ENCODE peak calls at places on chromosomes 12 and 14, in seven cellular contexts. P is OCI-LY7, E is endothelial cell of umbilical vein, I is PC-3, W is SK-N-SH, K is PC-9, L is hepatocyte. Z is an unnamed sample. For H3K4me1 and H3K79me2, the result is how much of the 10 kb centered on the place peaks cover.

GRCh38 chr14:102227184-102227964 is 77.6 kb downstream of the MOK start:
- DNase-seq in P (no peak), E (no peak), I (no peak), W (no peak), K (no peak), L (no peak), Z (no peak)

GRCh38 chr14:95361373-95362179 is 41.9 kb upstream of the CLMN start:
- DNase-seq in P (peak), E (peak), I (peak), W (peak), K (no peak), L (peak), Z (peak)

GRCh38 chr14:61559641-61560201 is 135.6 kb upstream of the HIF1A start:
- DNase-seq in P (no peak), E (no peak), I (no peak), W (peak), K (no peak), L (peak), Z (no peak)

GRCh38 chr12:129067482-129067881 is 214.2 kb downstream of the GLT1D1 start:
- DNase-seq in P (no peak), E (no peak), I (no peak), W (peak), K (no peak), L (peak), Z (no peak)

GRCh38 chr12:623172-623864 is 39.9 kb downstream of the NINJ2 start:
- DNase-seq in P (no peak), E (no peak), I (no peak), W (no peak), K (no peak), L (no peak), Z (no peak)

GRCh38 chr12:2198088-2198501 is 145.3 kb downstream of the CACNA1C start:
- DNase-seq in P (no peak), E (no peak), I (no peak), W (no peak), K (no peak), L (peak), Z (peak)

GRCh38 chr14:67722293-67722692 is 20.6 kb downstream of the RDH12 start:
- DNase-seq in P (no peak), E (no peak), I (no peak), W (peak), K (no peak), L (peak), Z (peak)

GRCh38 chr12:85280138-85280983 is at the start of gene ALX1:
- DNase-seq in P (no peak), E (peak), I (no peak), W (peak), K (no peak), L (peak), Z (peak)

GRCh38 chr12:100795193-100796179 is 910 bp downstream of the ANO4 start:
- DNase-seq in P (no peak), E (no peak), I (no peak), W (no peak), K (no peak), L (no peak), Z (no peak)

GRCh38 chr12:127363392-127363791 is 903.6 kb upstream of the TMEM132C start:
- DNase-seq in P (no peak), E (no peak), I (peak), W (no peak), K (no peak), L (no peak), Z (peak)

DNA sequence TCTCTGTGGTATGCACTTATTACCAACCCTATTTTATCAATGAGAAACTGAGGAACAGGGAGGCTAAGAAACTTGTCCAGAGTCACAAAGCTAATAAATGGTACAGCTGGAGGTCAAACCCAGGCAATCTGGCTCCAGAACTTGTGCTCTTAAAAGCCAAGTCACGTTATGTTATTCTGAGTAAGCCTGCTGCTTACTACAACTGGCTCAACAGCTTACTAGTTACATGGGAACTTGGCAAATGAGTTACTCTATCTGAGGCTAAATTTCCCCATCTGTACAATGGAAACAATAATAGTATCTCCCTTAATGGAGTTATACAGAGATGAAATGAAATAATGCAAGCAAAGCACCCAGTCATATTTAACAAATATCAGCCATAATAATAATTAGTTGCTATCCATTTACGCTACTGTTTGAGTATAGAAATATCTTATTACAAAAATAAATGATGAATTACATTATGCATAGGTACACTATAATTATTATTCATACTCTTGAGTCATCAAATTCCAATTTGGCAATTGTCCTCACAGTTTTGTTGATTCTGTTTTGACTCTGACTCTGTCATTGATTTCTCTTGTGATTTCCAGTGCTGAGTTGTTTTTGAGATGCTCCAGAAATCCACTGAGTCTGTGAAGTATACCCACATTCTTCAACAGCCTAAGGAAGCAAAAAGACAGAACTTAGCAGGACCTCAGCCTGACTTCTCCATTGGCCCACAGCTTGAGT is 112.2 kb downstream of the TBX5 start:
- DNase-seq in P (no peak), E (no peak), I (no peak), W (no peak), K (no peak), L (no peak), Z (no peak)
- H3K4me1 ChIP-seq in P (under half), E (under half), I (under half), W (under half), K (under half), L (under half), Z (under half)

GRCh38 chr14:79179985-79180384 is 1009.8 kb downstream of the NRXN3 start:
- DNase-seq in P (no peak), E (no peak), I (no peak), W (no peak), K (no peak), L (no peak), Z (no peak)

GRCh38 chr14:79178719-79179118 is 1008.5 kb downstream of the NRXN3 start:
- DNase-seq in P (no peak), E (no peak), I (no peak), W (no peak), K (no peak), L (no peak), Z (no peak)

GRCh38 chr14:79177106-79177505 is 1006.9 kb downstream of the NRXN3 start:
- DNase-seq in P (no peak), E (no peak), I (no peak), W (no peak), K (no peak), L (no peak), Z (no peak)

GRCh38 chr14:79186523-79186922 is 1016.4 kb downstream of the NRXN3 start:
- DNase-seq in P (no peak), E (peak), I (no peak), W (no peak), K (no peak), L (no peak), Z (no peak)

GRCh38 chr14:79180656-79181055 is 1010.5 kb downstream of the NRXN3 start:
- DNase-seq in P (no peak), E (no peak), I (no peak), W (no peak), K (no peak), L (no peak), Z (no peak)
- H3K79me2 ChIP-seq in P (under half), E (under half), I (under half), W (under half), K (under half), L (under half), Z (under half)

GRCh38 chr12:124514996-124515932 is 52.1 kb downstream of the NCOR2 start:
- DNase-seq in P (no peak), E (no peak), I (no peak), W (no peak), K (no peak), L (no peak), Z (no peak)

GRCh38 chr12:124515981-124516380 is 51.4 kb downstream of the NCOR2 start:
- DNase-seq in P (no peak), E (no peak), I (no peak), W (no peak), K (no peak), L (no peak), Z (no peak)

GRCh38 chr12:124516850-124517249 is 50.6 kb downstream of the NCOR2 start:
- DNase-seq in P (no peak), E (no peak), I (no peak), W (no peak), K (no peak), L (no peak), Z (no peak)

GRCh38 chr12:124518051-124518932 is 49.1 kb downstream of the NCOR2 start:
- DNase-seq in P (no peak), E (peak), I (peak), W (peak), K (peak), L (peak), Z (peak)

DNA sequence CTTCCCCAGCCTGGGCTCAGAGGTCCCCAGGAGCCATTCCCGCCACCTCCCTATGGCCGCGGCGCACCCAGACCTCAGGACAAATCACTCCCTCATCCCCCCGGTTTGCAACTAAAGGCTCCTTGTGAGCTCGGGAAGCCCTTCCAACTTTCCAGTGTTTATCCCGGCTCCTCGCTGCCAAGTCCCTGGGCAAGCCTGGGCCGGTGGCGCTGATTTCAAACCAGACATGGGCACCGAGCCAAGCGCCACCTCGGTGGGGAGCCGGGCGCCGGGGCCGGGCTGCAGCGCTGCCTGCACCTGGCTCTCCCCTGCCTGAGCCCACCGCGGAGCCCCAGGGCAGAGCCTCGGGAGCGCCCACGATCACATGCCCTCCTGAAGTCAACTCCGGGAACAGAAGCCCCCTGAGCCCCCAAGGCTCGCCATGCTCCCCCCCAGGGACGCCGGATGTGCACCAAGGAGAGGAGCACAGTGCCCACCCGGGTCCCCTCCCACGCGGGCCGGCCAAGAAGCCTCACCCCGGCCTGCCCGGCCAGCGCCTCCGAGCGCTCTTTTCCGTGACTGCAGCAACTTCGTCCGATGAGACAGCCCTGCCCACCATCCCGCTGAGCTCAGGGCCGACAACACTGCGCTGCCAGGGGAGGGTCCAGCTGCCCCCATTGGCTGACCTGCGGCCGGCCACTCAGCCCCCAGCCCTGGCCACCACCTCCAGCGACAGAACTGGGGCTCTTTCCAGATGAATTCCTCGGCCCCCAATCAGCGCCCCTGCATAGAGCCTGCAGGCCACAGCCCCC is 50.0 kb downstream of the NCOR2 start:
- DNase-seq in P (no peak), E (peak), I (peak), W (peak), K (no peak), L (peak), Z (peak)
- H3K4me3 ChIP-seq in P (no peak), E (peak), I (peak), W (peak), K (peak), L (peak), Z (peak)

GRCh38 chr12:106780010-106780625 is 5.6 kb downstream of the RIC8B start:
- DNase-seq in P (no peak), E (peak), I (peak), W (peak), K (peak), L (peak), Z (peak)
- H3K4me1 ChIP-seq in P (under half), E (under half), I (under half), W (under half), K (under half), L (under half), Z (under half)

DNA sequence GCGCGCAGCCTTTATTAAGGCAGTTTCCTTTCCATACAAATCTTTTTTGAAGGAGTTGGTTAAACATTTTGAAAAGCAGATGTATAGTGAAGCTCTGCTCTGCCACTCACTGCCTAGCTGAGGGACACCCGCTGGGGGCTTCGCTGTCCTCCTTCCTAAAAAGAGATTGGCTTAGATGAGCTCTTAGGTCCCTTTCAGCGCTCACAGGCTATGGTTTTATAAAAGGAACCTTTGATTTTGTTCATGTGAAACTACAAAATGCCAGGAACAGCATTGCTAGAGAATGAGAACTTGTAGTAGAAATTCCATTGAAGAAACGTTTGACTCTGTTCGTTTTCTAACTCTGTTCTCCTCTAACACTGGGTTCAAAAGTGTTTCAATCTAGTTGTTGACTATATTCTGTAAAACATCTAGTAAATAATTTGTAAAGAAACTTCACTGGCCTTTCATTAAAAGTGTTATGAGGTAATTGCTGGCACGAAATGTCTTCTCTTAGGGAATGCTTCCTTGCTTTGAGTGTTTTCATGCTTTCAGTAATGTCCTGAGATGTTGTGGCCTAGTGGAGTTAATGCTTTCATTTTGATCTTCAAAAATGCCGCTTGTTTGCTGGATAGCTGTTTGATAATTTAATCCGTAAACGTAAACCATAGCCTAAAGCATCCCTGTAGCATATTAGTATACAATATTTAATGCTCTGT is 1.6 kb downstream of the MARK3 start:
- DNase-seq in P (peak), E (peak), I (no peak), W (no peak), K (no peak), L (no peak), Z (no peak)
- H3K79me2 ChIP-seq in P (half or more), E (half or more), I (half or more), W (half or more), K (half or more), L (half or more), Z (half or more)

GRCh38 chr14:58281969-58282368 is 16.4 kb upstream of the ARID4A start:
- DNase-seq in P (no peak), E (peak), I (no peak), W (no peak), K (no peak), L (no peak), Z (no peak)
- H3K4me3 ChIP-seq in P (no peak), E (no peak), I (no peak), W (no peak), K (no peak), L (no peak), Z (no peak)

GRCh38 chr14:22556990-22557623 is 31.9 kb downstream of the DAD1 start:
- DNase-seq in P (peak), E (peak), I (peak), W (peak), K (peak), L (peak), Z (peak)

GRCh38 chr14:22554706-22555572 is 34.1 kb downstream of the DAD1 start:
- DNase-seq in P (peak), E (no peak), I (no peak), W (no peak), K (no peak), L (no peak), Z (no peak)

GRCh38 chr14:22553445-22553844 is 35.6 kb downstream of the DAD1 start:
- DNase-seq in P (no peak), E (no peak), I (no peak), W (no peak), K (no peak), L (no peak), Z (no peak)

GRCh38 chr14:22556021-22556989 is 32.7 kb downstream of the DAD1 start:
- DNase-seq in P (peak), E (peak), I (peak), W (no peak), K (peak), L (no peak), Z (peak)

GRCh38 chr14:22555573-22556011 is 33.4 kb downstream of the DAD1 start:
- DNase-seq in P (peak), E (no peak), I (peak), W (no peak), K (no peak), L (no peak), Z (peak)
- H3K4me1 ChIP-seq in P (half or more), E (under half), I (half or more), W (under half), K (under half), L (under half), Z (under half)

GRCh38 chr12:116152268-116152667 is 125.2 kb downstream of the MED13L start:
- DNase-seq in P (no peak), E (no peak), I (no peak), W (no peak), K (no peak), L (no peak), Z (no peak)

GRCh38 chr12:116150452-116150851 is 127.0 kb downstream of the MED13L start:
- DNase-seq in P (no peak), E (no peak), I (no peak), W (no peak), K (no peak), L (no peak), Z (no peak)

GRCh38 chr12:116153096-116153495 is 124.4 kb downstream of the MED13L start:
- DNase-seq in P (no peak), E (no peak), I (no peak), W (no peak), K (no peak), L (no peak), Z (no peak)

GRCh38 chr12:116148844-116149243 is 128.6 kb downstream of the MED13L start:
- DNase-seq in P (no peak), E (peak), I (peak), W (no peak), K (no peak), L (no peak), Z (no peak)

GRCh38 chr12:116150001-116150400 is 127.5 kb downstream of the MED13L start:
- DNase-seq in P (no peak), E (peak), I (no peak), W (peak), K (no peak), L (no peak), Z (no peak)
- H3K79me2 ChIP-seq in P (under half), E (half or more), I (half or more), W (half or more), K (half or more), L (half or more), Z (half or more)